ENCODE peak calls at places on chromosomes 13 and 19, in four cellular contexts. One of them, this sample, is unnamed.

GRCh38 chr19:31553112-31553843 is 204.0 kb upstream of the TSHZ3 start:
- DNase-seq in fibroblast of the aortic adventitia: no peak
- DNase-seq in nephron progenitor cell: no peak
- DNase-seq in OCI-LY7: no peak
- DNase-seq in this sample: no peak

GRCh38 chr13:95020298-95020987 is 280.8 kb downstream of the ABCC4 start:
- DNase-seq in fibroblast of the aortic adventitia: peak; percentile 11
- DNase-seq in OCI-LY7: no peak
- DNase-seq in nephron progenitor cell: no peak
- DNase-seq in this sample: no peak

GRCh38 chr19:18659281-18660050 is 22.6 kb downstream of the KLHL26 start:
- DNase-seq in OCI-LY7: no peak
- DNase-seq in nephron progenitor cell: no peak
- DNase-seq in fibroblast of the aortic adventitia: peak; percentile 58
- DNase-seq in this sample: peak; percentile 33

GRCh38 chr19:7550169-7550770 is 14.8 kb downstream of the PNPLA6 start:
- DNase-seq in nephron progenitor cell: no peak
- DNase-seq in fibroblast of the aortic adventitia: no peak
- DNase-seq in OCI-LY7: no peak
- DNase-seq in this sample: no peak

GRCh38 chr13:20717581-20718542 is 14.4 kb downstream of the IL17D start:
- DNase-seq in fibroblast of the aortic adventitia: no peak
- DNase-seq in OCI-LY7: no peak
- DNase-seq in nephron progenitor cell: no peak
- DNase-seq in this sample: no peak

GRCh38 chr13:91228083-91228482 is 119.4 kb upstream of the MIR17HG start:
- DNase-seq in nephron progenitor cell: no peak
- DNase-seq in OCI-LY7: no peak
- DNase-seq in fibroblast of the aortic adventitia: no peak
- DNase-seq in this sample: no peak

GRCh38 chr13:25687622-25688225 is 315.9 kb downstream of the ATP8A2 start:
- DNase-seq in OCI-LY7: no peak
- DNase-seq in nephron progenitor cell: no peak
- DNase-seq in fibroblast of the aortic adventitia: no peak
- DNase-seq in this sample: no peak

GRCh38 chr19:10505583-10506229 is 2.5 kb upstream of the KEAP1 start:
- DNase-seq in nephron progenitor cell: peak; percentile 77
- DNase-seq in fibroblast of the aortic adventitia: peak; percentile 75
- DNase-seq in OCI-LY7: peak; percentile 81
- DNase-seq in this sample: peak; percentile 61

GRCh38 chr13:31951215-31951678 is 80.3 kb upstream of the FRY start:
- DNase-seq in OCI-LY7: no peak
- DNase-seq in fibroblast of the aortic adventitia: peak; percentile 14
- DNase-seq in nephron progenitor cell: no peak
- DNase-seq in this sample: peak; percentile 74

GRCh38 chr19:4379383-4380253 is 20.7 kb downstream of the SH3GL1 start:
- DNase-seq in fibroblast of the aortic adventitia: no peak
- DNase-seq in OCI-LY7: peak; percentile 16
- DNase-seq in nephron progenitor cell: no peak
- DNase-seq in this sample: peak; percentile 48

GRCh38 chr19:7983995-7984837 is 21.2 kb downstream of the ELAVL1 start:
- DNase-seq in OCI-LY7: no peak
- DNase-seq in fibroblast of the aortic adventitia: no peak
- DNase-seq in nephron progenitor cell: no peak
- DNase-seq in this sample: no peak

GRCh38 chr19:5905072-5905778 is 553 bp downstream of the VMAC start:
- DNase-seq in OCI-LY7: no peak
- DNase-seq in fibroblast of the aortic adventitia: no peak
- DNase-seq in nephron progenitor cell: no peak
- DNase-seq in this sample: no peak

GRCh38 chr13:99965329-99966000 is 6.1 kb downstream of the ZIC5 start:
- DNase-seq in nephron progenitor cell: no peak
- DNase-seq in OCI-LY7: no peak
- DNase-seq in fibroblast of the aortic adventitia: no peak
- DNase-seq in this sample: no peak

GRCh38 chr13:25065974-25066770 is 29.8 kb upstream of the PABPC3 start:
- DNase-seq in fibroblast of the aortic adventitia: no peak
- DNase-seq in nephron progenitor cell: no peak
- DNase-seq in OCI-LY7: no peak
- DNase-seq in this sample: no peak

GRCh38 chr19:49145485-49146407 is 9.4 kb downstream of the HRC start:
- DNase-seq in nephron progenitor cell: peak; percentile 94
- DNase-seq in OCI-LY7: peak; percentile 93
- DNase-seq in fibroblast of the aortic adventitia: peak; percentile 81
- DNase-seq in this sample: peak; percentile 72

GRCh38 chr19:1064661-1065605 is 2.0 kb upstream of the ARHGAP45 start:
- DNase-seq in fibroblast of the aortic adventitia: peak; percentile 65
- DNase-seq in nephron progenitor cell: peak; percentile 86
- DNase-seq in OCI-LY7: peak; percentile 81
- DNase-seq in this sample: peak; percentile 54

GRCh38 chr13:28199089-28199488 is 60.7 kb downstream of the PAN3 start:
- DNase-seq in nephron progenitor cell: no peak
- DNase-seq in fibroblast of the aortic adventitia: no peak
- DNase-seq in OCI-LY7: no peak
- DNase-seq in this sample: no peak

GRCh38 chr13:110365876-110366275 is 58.8 kb downstream of the COL4A2 start:
- DNase-seq in OCI-LY7: no peak
- DNase-seq in nephron progenitor cell: no peak
- DNase-seq in fibroblast of the aortic adventitia: no peak
- DNase-seq in this sample: no peak

GRCh38 chr13:110360598-110360997 is 53.5 kb downstream of the COL4A2 start:
- DNase-seq in nephron progenitor cell: no peak
- DNase-seq in fibroblast of the aortic adventitia: no peak
- DNase-seq in OCI-LY7: no peak
- DNase-seq in this sample: no peak

GRCh38 chr13:110364081-110364480 is 57.0 kb downstream of the COL4A2 start:
- DNase-seq in OCI-LY7: no peak
- DNase-seq in nephron progenitor cell: no peak
- DNase-seq in fibroblast of the aortic adventitia: no peak
- DNase-seq in this sample: no peak

GRCh38 chr13:110361365-110361911 is 54.4 kb downstream of the COL4A2 start:
- DNase-seq in OCI-LY7: no peak
- DNase-seq in nephron progenitor cell: no peak
- DNase-seq in fibroblast of the aortic adventitia: peak; percentile 98
- DNase-seq in this sample: peak; percentile 99

DNA sequence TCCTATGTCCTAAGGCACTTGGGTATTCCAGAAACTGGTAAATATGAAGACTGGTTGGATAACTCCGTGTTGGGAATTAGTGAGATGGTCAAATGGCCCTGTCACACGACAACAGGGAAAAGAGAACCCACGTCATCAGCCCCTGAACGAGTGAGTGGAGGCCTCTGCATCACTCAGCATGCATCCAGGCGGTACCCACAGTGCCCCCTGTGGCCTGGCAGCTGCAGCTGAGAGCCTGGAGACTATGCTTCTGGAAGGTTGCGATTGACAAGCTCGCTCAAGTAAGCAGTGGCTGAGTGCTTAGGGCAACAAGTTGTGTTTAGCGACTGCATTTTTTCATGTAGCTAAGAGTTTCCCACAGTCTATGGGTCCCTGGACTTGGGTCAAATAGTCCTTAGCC is 55.9 kb downstream of the COL4A2 start:
- DNase-seq in nephron progenitor cell: no peak
- DNase-seq in OCI-LY7: no peak
- DNase-seq in fibroblast of the aortic adventitia: no peak
- DNase-seq in this sample: no peak
- TF ChIP-seq CTCF in nephron progenitor cell: no peak
- TF ChIP-seq CTCF in OCI-LY7: peak; percentile 16
- TF ChIP-seq CTCF in fibroblast of the aortic adventitia: no peak
- TF ChIP-seq CTCF in this sample: no peak

GRCh38 chr13:77779461-77780272 is 82.2 kb downstream of the SLAIN1 start:
- DNase-seq in fibroblast of the aortic adventitia: peak; percentile 92
- DNase-seq in nephron progenitor cell: peak; percentile 10
- DNase-seq in OCI-LY7: peak; percentile 59
- DNase-seq in this sample: peak; percentile 75
- TF ChIP-seq CTCF in fibroblast of the aortic adventitia: peak; percentile 62
- TF ChIP-seq CTCF in nephron progenitor cell: peak; percentile 72
- TF ChIP-seq CTCF in OCI-LY7: peak; percentile 91
- TF ChIP-seq CTCF in this sample: peak; percentile 71

DNA sequence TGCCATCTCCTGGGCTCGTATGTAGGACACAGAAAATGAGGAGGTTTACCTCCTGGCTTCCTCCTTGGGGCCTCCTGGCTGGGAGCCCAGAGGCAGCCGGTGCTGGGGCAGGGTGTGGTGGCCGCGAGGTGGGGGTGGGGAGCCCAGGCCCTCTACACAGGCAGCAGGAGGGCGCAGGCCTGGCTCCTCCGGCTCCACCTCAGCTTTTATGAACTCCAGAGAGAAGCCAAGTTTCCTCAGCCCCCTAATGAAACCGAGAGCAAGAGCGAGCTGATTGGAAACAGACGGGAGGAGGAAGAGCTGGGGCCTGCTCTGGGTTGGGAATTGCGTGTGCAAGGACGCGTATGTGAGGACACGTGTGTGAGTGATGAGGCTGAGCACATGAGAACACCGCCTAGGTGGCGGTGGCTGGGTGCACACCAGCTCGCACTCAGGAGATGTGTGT is 23.1 kb downstream of the LYL1 start:
- DNase-seq in OCI-LY7: no peak
- DNase-seq in nephron progenitor cell: no peak
- DNase-seq in fibroblast of the aortic adventitia: peak; percentile 84
- DNase-seq in this sample: peak; percentile 86
- TF ChIP-seq CTCF in OCI-LY7: no peak
- TF ChIP-seq CTCF in nephron progenitor cell: no peak
- TF ChIP-seq CTCF in fibroblast of the aortic adventitia: no peak
- TF ChIP-seq CTCF in this sample: no peak

GRCh38 chr13:46961719-46962118 is 64.9 kb upstream of the HTR2A start:
- DNase-seq in OCI-LY7: no peak
- DNase-seq in nephron progenitor cell: no peak
- DNase-seq in fibroblast of the aortic adventitia: peak; percentile 84
- DNase-seq in this sample: peak; percentile 83

GRCh38 chr13:46964789-46965527 is 68.1 kb upstream of the HTR2A start:
- DNase-seq in nephron progenitor cell: no peak
- DNase-seq in OCI-LY7: no peak
- DNase-seq in fibroblast of the aortic adventitia: peak; percentile 66
- DNase-seq in this sample: peak; percentile 87

GRCh38 chr13:46963874-46964273 is 67.0 kb upstream of the HTR2A start:
- DNase-seq in OCI-LY7: no peak
- DNase-seq in nephron progenitor cell: no peak
- DNase-seq in fibroblast of the aortic adventitia: no peak
- DNase-seq in this sample: no peak

GRCh38 chr13:46962286-46962941 is 65.6 kb upstream of the HTR2A start:
- DNase-seq in OCI-LY7: peak; percentile 54
- DNase-seq in nephron progenitor cell: no peak
- DNase-seq in fibroblast of the aortic adventitia: peak; percentile 35
- DNase-seq in this sample: peak; percentile 42
- TF ChIP-seq CTCF in OCI-LY7: peak; percentile 91
- TF ChIP-seq CTCF in nephron progenitor cell: peak; percentile 43
- TF ChIP-seq CTCF in fibroblast of the aortic adventitia: peak; percentile 36
- TF ChIP-seq CTCF in this sample: peak; percentile 43

GRCh38 chr13:47067296-47067695 is 170.4 kb upstream of the HTR2A start:
- DNase-seq in fibroblast of the aortic adventitia: no peak
- DNase-seq in nephron progenitor cell: no peak
- DNase-seq in OCI-LY7: no peak
- DNase-seq in this sample: peak; percentile 30
- TF ChIP-seq CTCF in fibroblast of the aortic adventitia: no peak
- TF ChIP-seq CTCF in nephron progenitor cell: no peak
- TF ChIP-seq CTCF in OCI-LY7: no peak
- TF ChIP-seq CTCF in this sample: no peak

DNA sequence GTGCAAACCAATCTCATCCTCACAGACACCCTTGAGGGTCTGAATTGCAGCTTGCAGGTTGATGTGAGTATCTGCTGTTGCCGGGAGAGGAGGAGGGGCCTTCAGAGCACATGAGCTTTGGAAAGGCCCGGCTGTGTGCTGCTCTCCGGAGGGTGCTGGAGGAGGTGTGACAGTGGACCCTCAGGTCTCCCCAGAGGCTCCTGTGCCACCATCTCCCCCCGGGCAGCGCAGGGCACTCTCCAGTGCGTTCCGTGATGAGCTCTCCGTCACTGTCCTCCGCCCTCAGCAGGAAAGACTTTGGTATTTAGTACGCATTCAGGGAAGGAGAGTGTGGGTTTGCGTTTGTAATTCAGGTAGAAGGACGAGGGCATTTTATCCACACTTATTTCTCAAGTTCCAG is 20.0 kb downstream of the LAMP1 start:
- DNase-seq in fibroblast of the aortic adventitia: no peak
- DNase-seq in nephron progenitor cell: no peak
- DNase-seq in OCI-LY7: no peak
- DNase-seq in this sample: no peak
- TF ChIP-seq CTCF in fibroblast of the aortic adventitia: no peak
- TF ChIP-seq CTCF in nephron progenitor cell: no peak
- TF ChIP-seq CTCF in OCI-LY7: no peak
- TF ChIP-seq CTCF in this sample: no peak

GRCh38 chr13:110106726-110107125 is 200.2 kb downstream of the COL4A1 start:
- DNase-seq in nephron progenitor cell: no peak
- DNase-seq in fibroblast of the aortic adventitia: peak; percentile 56
- DNase-seq in OCI-LY7: no peak
- DNase-seq in this sample: peak; percentile 60

GRCh38 chr13:110108348-110109139 is 198.4 kb downstream of the COL4A1 start:
- DNase-seq in OCI-LY7: no peak
- DNase-seq in fibroblast of the aortic adventitia: peak; percentile 88
- DNase-seq in nephron progenitor cell: peak; percentile 67
- DNase-seq in this sample: peak; percentile 90

GRCh38 chr13:110109910-110110309 is 197.0 kb downstream of the COL4A1 start:
- DNase-seq in OCI-LY7: no peak
- DNase-seq in nephron progenitor cell: no peak
- DNase-seq in fibroblast of the aortic adventitia: peak; percentile 92
- DNase-seq in this sample: peak; percentile 93

GRCh38 chr13:110109140-110109783 is 197.7 kb downstream of the COL4A1 start:
- DNase-seq in nephron progenitor cell: no peak
- DNase-seq in fibroblast of the aortic adventitia: no peak
- DNase-seq in OCI-LY7: no peak
- DNase-seq in this sample: no peak

GRCh38 chr13:110107568-110108347 is 199.2 kb downstream of the COL4A1 start:
- DNase-seq in fibroblast of the aortic adventitia: no peak
- DNase-seq in nephron progenitor cell: no peak
- DNase-seq in OCI-LY7: no peak
- DNase-seq in this sample: no peak
- TF ChIP-seq CTCF in fibroblast of the aortic adventitia: no peak
- TF ChIP-seq CTCF in nephron progenitor cell: no peak
- TF ChIP-seq CTCF in OCI-LY7: no peak
- TF ChIP-seq CTCF in this sample: no peak

GRCh38 chr19:32653626-32653968 is 21.4 kb downstream of the ANKRD27 start:
- DNase-seq in nephron progenitor cell: no peak
- DNase-seq in OCI-LY7: no peak
- DNase-seq in fibroblast of the aortic adventitia: no peak
- DNase-seq in this sample: no peak

GRCh38 chr19:32650671-32651070 is 24.3 kb downstream of the ANKRD27 start:
- DNase-seq in nephron progenitor cell: no peak
- DNase-seq in fibroblast of the aortic adventitia: no peak
- DNase-seq in OCI-LY7: no peak
- DNase-seq in this sample: no peak

GRCh38 chr19:32649751-32650150 is 25.2 kb downstream of the ANKRD27 start:
- DNase-seq in nephron progenitor cell: no peak
- DNase-seq in fibroblast of the aortic adventitia: no peak
- DNase-seq in OCI-LY7: no peak
- DNase-seq in this sample: no peak

GRCh38 chr19:32652893-32653625 is 21.9 kb downstream of the ANKRD27 start:
- DNase-seq in nephron progenitor cell: no peak
- DNase-seq in fibroblast of the aortic adventitia: peak; percentile 66
- DNase-seq in OCI-LY7: no peak
- DNase-seq in this sample: peak; percentile 40

GRCh38 chr19:32651729-32652140 is 23.2 kb downstream of the ANKRD27 start:
- DNase-seq in OCI-LY7: no peak
- DNase-seq in fibroblast of the aortic adventitia: no peak
- DNase-seq in nephron progenitor cell: peak; percentile 58
- DNase-seq in this sample: no peak
- TF ChIP-seq CTCF in OCI-LY7: no peak
- TF ChIP-seq CTCF in fibroblast of the aortic adventitia: no peak
- TF ChIP-seq CTCF in nephron progenitor cell: no peak
- TF ChIP-seq CTCF in this sample: no peak

This sample was measured in AG10803.